ENCODE peak calls at places on chromosomes 6 and 20, in eight cellular contexts. E, L, G, J, W, Z, I and O are unnamed samples.

GRCh38 chr6:134374486-134374885 is 56.6 kb upstream of the SGK1 start:
- DNase-seq in E (no peak), L (no peak), G (no peak), J (peak), W (peak), Z (no peak), I (no peak), O (no peak)

GRCh38 chr6:42260424-42260888 is 42.8 kb upstream of the MRPS10 start:
- DNase-seq in E (peak), L (peak), G (peak), J (peak), W (no peak), Z (no peak), I (no peak), O (no peak)

GRCh38 chr20:58677205-58677604 is 15.4 kb upstream of the NPEPL1 start:
- DNase-seq in E (no peak), L (no peak), G (no peak), J (no peak), W (no peak), Z (no peak), I (no peak), O (no peak)

GRCh38 chr20:31707994-31708744 is 14.5 kb downstream of the BCL2L1 start:
- DNase-seq in E (peak), L (peak), G (no peak), J (no peak), W (no peak), Z (peak), I (no peak), O (no peak)

GRCh38 chr6:161973064-161973463 is 699.2 kb upstream of the AGPAT4 start:
- DNase-seq in E (no peak), L (no peak), G (no peak), J (no peak), W (no peak), Z (no peak), I (no peak), O (no peak)

GRCh38 chr6:139443226-139444112 is 69.0 kb upstream of the CITED2 start:
- DNase-seq in E (no peak), L (peak), G (no peak), J (no peak), W (no peak), Z (no peak), I (no peak), O (no peak)

GRCh38 chr6:168057836-168058235 is 21.2 kb downstream of the FRMD1 start:
- DNase-seq in E (no peak), L (no peak), G (no peak), J (no peak), W (no peak), Z (no peak), I (no peak), O (no peak)

GRCh38 chr20:2741463-2741862 is 48.9 kb downstream of the EBF4 start:
- DNase-seq in E (no peak), L (no peak), G (no peak), J (peak), W (peak), Z (no peak), I (no peak), O (no peak)

GRCh38 chr6:37560737-37561103 is 61.0 kb upstream of the CCDC167 start:
- DNase-seq in E (no peak), L (no peak), G (no peak), J (no peak), W (no peak), Z (no peak), I (no peak), O (no peak)

GRCh38 chr20:16216227-16217210 is 356.7 kb downstream of the KIF16B start:
- DNase-seq in E (no peak), L (no peak), G (no peak), J (no peak), W (no peak), Z (no peak), I (no peak), O (no peak)

GRCh38 chr6:37433657-37434271 is 743 bp downstream of the CMTR1 start:
- DNase-seq in E (no peak), L (peak), G (no peak), J (no peak), W (no peak), Z (no peak), I (no peak), O (peak)

GRCh38 chr6:16286151-16286522 is 47.8 kb downstream of the GMPR start:
- DNase-seq in E (no peak), L (peak), G (peak), J (peak), W (no peak), Z (no peak), I (no peak), O (peak)

GRCh38 chr6:3773696-3774298 is 22.3 kb upstream of the PXDC1 start:
- DNase-seq in E (peak), L (no peak), G (no peak), J (no peak), W (no peak), Z (peak), I (peak), O (no peak)

GRCh38 chr20:40359127-40359892 is 329.7 kb downstream of the MAFB start:
- DNase-seq in E (no peak), L (no peak), G (no peak), J (peak), W (no peak), Z (no peak), I (no peak), O (no peak)

GRCh38 chr20:19975901-19976300 is 41.3 kb upstream of the NAA20 start:
- DNase-seq in E (no peak), L (no peak), G (no peak), J (no peak), W (no peak), Z (peak), I (no peak), O (no peak)

GRCh38 chr6:6968731-6969552 is 138.8 kb upstream of the RREB1 start:
- DNase-seq in E (no peak), L (peak), G (no peak), J (no peak), W (no peak), Z (peak), I (no peak), O (no peak)

GRCh38 chr6:170098428-170099170 is 192.3 kb downstream of the DLL1 start:
- DNase-seq in E (peak), L (no peak), G (no peak), J (no peak), W (no peak), Z (no peak), I (peak), O (no peak)

GRCh38 chr6:17212541-17213371 is 68.4 kb upstream of the RBM24 start:
- DNase-seq in E (peak), L (no peak), G (no peak), J (no peak), W (no peak), Z (no peak), I (no peak), O (no peak)

GRCh38 chr20:48619126-48620101 is 208.4 kb downstream of the PREX1 start:
- DNase-seq in E (no peak), L (no peak), G (no peak), J (no peak), W (no peak), Z (no peak), I (no peak), O (no peak)

GRCh38 chr6:122839477-122839876 is 50.4 kb downstream of the SMPDL3A start:
- DNase-seq in E (peak), L (peak), G (peak), J (peak), W (no peak), Z (peak), I (peak), O (peak)

GRCh38 chr6:34493344-34493743 is 27.5 kb downstream of the PACSIN1 start:
- DNase-seq in E (no peak), L (no peak), G (no peak), J (no peak), W (no peak), Z (no peak), I (no peak), O (no peak)

GRCh38 chr6:34496103-34496685 is 30.3 kb downstream of the PACSIN1 start:
- DNase-seq in E (no peak), L (no peak), G (no peak), J (no peak), W (no peak), Z (no peak), I (no peak), O (no peak)

GRCh38 chr6:34497411-34497810 is 31.5 kb downstream of the PACSIN1 start:
- DNase-seq in E (no peak), L (no peak), G (no peak), J (no peak), W (no peak), Z (no peak), I (no peak), O (no peak)
- TF ChIP-seq POLR2A in E (no peak), L (no peak), G (no peak), J (no peak), W (no peak), Z (no peak), I (no peak), O (no peak)

GRCh38 chr6:27472617-27473400 is at the start of gene ZNF184:
- DNase-seq in E (peak), L (peak), G (peak), J (peak), W (peak), Z (peak), I (peak), O (peak)
- TF ChIP-seq POLR2A in E (peak), L (peak), G (peak), J (peak), W (peak), Z (peak), I (peak), O (peak)

GRCh38 chr6:32581275-32582095 is 8.2 kb downstream of the HLA-DRB1 start:
- DNase-seq in E (no peak), L (no peak), G (no peak), J (no peak), W (no peak), Z (no peak), I (no peak), O (no peak)
- TF ChIP-seq POLR2A in E (no peak), L (no peak), G (no peak), J (no peak), W (no peak), Z (no peak), I (no peak), O (peak)

GRCh38 chr6:44126320-44127149 is 717 bp downstream of the MRPL14 start:
- DNase-seq in E (peak), L (peak), G (peak), J (peak), W (no peak), Z (peak), I (peak), O (peak)
- TF ChIP-seq POLR2A in E (no peak), L (peak), G (no peak), J (no peak), W (no peak), Z (peak), I (no peak), O (peak)

GRCh38 chr20:51077601-51078000 is 54.7 kb upstream of the KCNG1 start:
- DNase-seq in E (no peak), L (no peak), G (no peak), J (peak), W (no peak), Z (no peak), I (no peak), O (no peak)
- TF ChIP-seq POLR2A in E (no peak), L (no peak), G (no peak), J (no peak), W (no peak), Z (no peak), I (no peak), O (no peak)

GRCh38 chr6:106511274-106512047 is 117.8 kb downstream of the RTN4IP1 start:
- DNase-seq in E (no peak), L (no peak), G (no peak), J (peak), W (no peak), Z (peak), I (no peak), O (peak)

GRCh38 chr6:106512958-106513480 is 116.3 kb downstream of the RTN4IP1 start:
- DNase-seq in E (no peak), L (peak), G (no peak), J (no peak), W (no peak), Z (no peak), I (no peak), O (no peak)

GRCh38 chr6:106513813-106514212 is 115.5 kb downstream of the RTN4IP1 start:
- DNase-seq in E (no peak), L (no peak), G (no peak), J (peak), W (no peak), Z (no peak), I (no peak), O (no peak)

GRCh38 chr6:106510090-106510970 is 119.0 kb downstream of the RTN4IP1 start:
- DNase-seq in E (peak), L (peak), G (no peak), J (peak), W (no peak), Z (peak), I (peak), O (peak)

GRCh38 chr6:106512048-106512957 is 117.0 kb downstream of the RTN4IP1 start:
- DNase-seq in E (peak), L (peak), G (no peak), J (peak), W (no peak), Z (peak), I (peak), O (peak)
- TF ChIP-seq POLR2A in E (no peak), L (no peak), G (peak), J (no peak), W (no peak), Z (peak), I (no peak), O (peak)